ENCODE peak calls at places on chromosomes 16 and 17, in five cellular contexts. E, Z, R, M and J are unnamed samples.

GRCh38 chr17:19002805-19003542 is 1.6 kb downstream of the FAM83G start:
- DNase-seq in E (no peak), Z (no peak), R (no peak), M (peak; percentile 54), J (no peak)

GRCh38 chr16:73000907-73001521 is 46.9 kb downstream of the ZFHX3 start:
- DNase-seq in E (no peak), Z (no peak), R (no peak), M (no peak), J (no peak)

GRCh38 chr16:30948956-30949654 is at the start of gene ORAI3:
- DNase-seq in E (peak; percentile 68), Z (peak; percentile 72), R (peak; percentile 81), M (peak; percentile 44), J (peak; percentile 92)

GRCh38 chr17:51056813-51057510 is 63.7 kb downstream of the SPAG9 start:
- DNase-seq in E (no peak), Z (peak; percentile 48), R (peak; percentile 33), M (peak; percentile 93), J (no peak)

GRCh38 chr17:6070895-6071511 is 824 bp downstream of the WSCD1 start:
- DNase-seq in E (no peak), Z (no peak), R (no peak), M (no peak), J (no peak)

GRCh38 chr17:57032343-57032742 is 52.7 kb upstream of the AKAP1 start:
- DNase-seq in E (peak; percentile 72), Z (no peak), R (peak; percentile 80), M (no peak), J (peak; percentile 39)

GRCh38 chr16:54422569-54422978 is 136.0 kb upstream of the IRX3 start:
- DNase-seq in E (no peak), Z (no peak), R (peak; percentile 39), M (no peak), J (no peak)

GRCh38 chr17:27915715-27916114 is 22.6 kb upstream of the LYRM9 start:
- DNase-seq in E (no peak), Z (no peak), R (no peak), M (no peak), J (no peak)

GRCh38 chr16:87207965-87208364 is 109.2 kb downstream of the C16orf95 start:
- DNase-seq in E (no peak), Z (no peak), R (no peak), M (no peak), J (no peak)

GRCh38 chr16:88760424-88761142 is 24.4 kb downstream of the PIEZO1 start:
- DNase-seq in E (no peak), Z (no peak), R (peak; percentile 84), M (no peak), J (no peak)

GRCh38 chr16:88761830-88762229 is 23.2 kb downstream of the PIEZO1 start:
- DNase-seq in E (no peak), Z (no peak), R (peak; percentile 43), M (no peak), J (no peak)

GRCh38 chr16:88762258-88762870 is 22.7 kb downstream of the PIEZO1 start:
- DNase-seq in E (no peak), Z (no peak), R (no peak), M (no peak), J (no peak)

GRCh38 chr16:88759976-88760350 is 25.1 kb downstream of the PIEZO1 start:
- DNase-seq in E (no peak), Z (no peak), R (no peak), M (no peak), J (no peak)

DNA sequence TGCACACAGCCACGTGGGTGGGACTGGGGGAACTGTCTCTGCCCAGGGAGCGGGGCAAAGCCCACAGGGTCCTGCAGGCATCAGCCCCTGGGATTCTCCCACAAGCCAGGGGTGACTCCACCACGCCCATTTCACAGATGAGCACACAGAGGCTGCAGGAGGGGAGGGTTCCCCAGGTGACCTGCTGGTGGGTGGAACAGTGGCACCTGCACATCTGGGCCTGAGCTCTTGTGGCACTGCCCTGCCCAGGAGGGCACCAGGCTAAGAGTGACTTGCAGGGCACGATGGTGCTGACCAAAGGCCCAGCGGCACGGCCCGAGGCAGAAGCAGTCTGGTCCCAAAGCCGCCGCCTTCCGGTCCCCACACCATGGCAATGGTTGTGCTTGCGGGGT is 23.9 kb downstream of the PIEZO1 start:
- DNase-seq in E (no peak), Z (no peak), R (no peak), M (no peak), J (no peak)
- H3K4me1 ChIP-seq in E (peaks cover 39% of the 10 kb centered on the region), Z (no peaks in the 10 kb centered on the region), R (peaks cover 61% of the 10 kb centered on the region), M (peaks cover 30% of the 10 kb centered on the region), J (peaks cover 3% of the 10 kb centered on the region)

GRCh38 chr17:17421346-17422216 is 55.2 kb upstream of the MED9 start:
- DNase-seq in E (no peak), Z (no peak), R (no peak), M (no peak), J (no peak)
- H3K4me3 ChIP-seq in E (no peak overlapping the region), Z (no peak overlapping the region), R (no peak overlapping the region), M (no peak overlapping the region), J (no peak overlapping the region)

GRCh38 chr16:4617880-4618279 is 3.2 kb upstream of the UBALD1 start:
- DNase-seq in E (no peak), Z (no peak), R (no peak), M (no peak), J (no peak)

GRCh38 chr16:4614571-4615388 is at the start of gene UBALD1:
- DNase-seq in E (peak; percentile 84), Z (peak; percentile 85), R (peak; percentile 90), M (peak; percentile 87), J (peak; percentile 90)

GRCh38 chr16:4613636-4614570 is 785 bp downstream of the UBALD1 start:
- DNase-seq in E (no peak), Z (no peak), R (no peak), M (peak; percentile 48), J (no peak)

GRCh38 chr16:4616047-4616811 is 1.5 kb upstream of the UBALD1 start:
- DNase-seq in E (peak; percentile 100), Z (peak; percentile 100), R (peak; percentile 100), M (peak; percentile 100), J (peak; percentile 100)

GRCh38 chr16:4615389-4616046 is 830 bp upstream of the UBALD1 start:
- DNase-seq in E (peak; percentile 52), Z (peak; percentile 61), R (no peak), M (no peak), J (peak; percentile 47)
- TF ChIP-seq POLR2A in E (no peak), Z (no peak), R (no peak), M (no peak), J (no peak)

DNA sequence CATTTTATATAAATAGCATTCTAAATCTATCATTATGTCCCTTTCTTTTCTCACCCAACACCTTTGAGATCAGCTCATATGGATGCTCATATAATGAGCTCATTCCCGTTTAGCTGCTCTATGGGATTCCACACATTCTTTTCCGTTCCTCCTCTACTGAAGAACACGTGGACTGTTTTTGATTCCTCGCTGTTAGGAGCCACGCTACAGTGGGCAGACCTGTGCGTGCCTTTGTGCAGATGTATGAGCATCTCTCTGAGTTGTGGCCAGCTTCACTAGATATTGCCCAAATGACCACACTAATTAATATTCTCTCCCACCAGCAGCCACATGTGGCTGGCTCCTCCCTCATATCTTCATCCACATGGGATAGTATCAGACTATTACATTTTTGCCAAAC is 6.0 kb upstream of the TNFRSF13B start:
- DNase-seq in E (no peak), Z (no peak), R (no peak), M (peak; percentile 38), J (no peak)
- H3K4me1 ChIP-seq in E (no peaks in the 10 kb centered on the region), Z (no peaks in the 10 kb centered on the region), R (no peaks in the 10 kb centered on the region), M (peaks cover 4% of the 10 kb centered on the region), J (no peaks in the 10 kb centered on the region)

GRCh38 chr16:81657224-81657623 is 121.9 kb upstream of the PLCG2 start:
- DNase-seq in E (no peak), Z (no peak), R (no peak), M (no peak), J (no peak)
- H3K4me3 ChIP-seq in E (no peak overlapping the region), Z (no peak overlapping the region), R (no peak overlapping the region), M (no peak overlapping the region), J (no peak overlapping the region)

DNA sequence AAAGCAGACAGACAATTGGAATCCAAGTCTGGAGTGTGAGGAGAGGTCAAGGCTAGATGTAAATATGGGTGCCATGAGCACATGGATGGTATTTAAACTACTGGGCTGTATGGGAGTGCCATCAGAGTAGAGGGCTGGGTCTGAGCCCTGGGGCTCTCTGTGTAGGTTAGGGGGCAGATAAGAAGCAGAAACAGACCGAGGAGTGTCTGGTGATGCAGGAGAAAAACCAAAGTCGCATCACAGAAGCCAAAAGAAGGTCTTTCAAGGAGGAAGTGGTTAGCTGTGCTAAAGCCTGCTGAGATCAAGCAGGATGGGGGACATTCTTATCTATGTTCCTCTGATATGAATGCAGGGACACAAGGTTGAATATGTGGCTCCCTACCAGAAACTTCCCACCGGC is 1.9 kb downstream of the TSEN54 start:
- DNase-seq in E (no peak), Z (no peak), R (no peak), M (no peak), J (no peak)
- TF ChIP-seq POLR2A in E (no peak), Z (no peak), R (no peak), M (no peak), J (no peak)

DNA sequence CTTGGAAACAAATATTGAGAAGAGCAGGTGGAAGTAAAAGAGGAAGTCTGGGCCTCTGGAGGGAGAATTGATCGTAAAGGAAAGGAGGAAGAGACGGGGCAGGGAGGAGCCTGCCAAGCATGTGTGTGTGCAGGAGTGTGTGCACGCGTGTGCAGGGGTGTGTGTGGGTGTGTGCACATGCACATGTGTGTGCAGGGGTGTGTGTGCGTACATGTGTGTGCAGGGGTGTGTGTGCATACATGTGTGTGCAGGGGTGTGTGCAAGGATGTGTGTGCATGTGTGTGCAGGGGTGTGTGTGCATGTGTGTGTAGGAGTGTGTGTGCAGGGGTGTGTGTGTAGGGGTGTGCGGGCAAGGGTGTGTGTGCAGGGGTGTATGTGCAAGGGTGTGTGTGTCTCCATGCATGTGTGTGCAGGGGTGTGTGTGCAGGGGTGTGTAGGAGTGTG is 10.0 kb downstream of the CEP295NL start:
- DNase-seq in E (no peak), Z (no peak), R (no peak), M (no peak), J (no peak)
- H3K4me1 ChIP-seq in E (peaks cover 4% of the 10 kb centered on the region), Z (no peaks in the 10 kb centered on the region), R (no peaks in the 10 kb centered on the region), M (peaks cover 25% of the 10 kb centered on the region), J (peaks cover 66% of the 10 kb centered on the region)

GRCh38 chr17:49952912-49953497 is 16.0 kb upstream of the DLX4 start:
- DNase-seq in E (no peak), Z (no peak), R (no peak), M (no peak), J (no peak)

GRCh38 chr17:49949634-49950033 is 19.4 kb upstream of the DLX4 start:
- DNase-seq in E (no peak), Z (no peak), R (no peak), M (no peak), J (no peak)

GRCh38 chr17:49951362-49952080 is 17.5 kb upstream of the DLX4 start:
- DNase-seq in E (no peak), Z (no peak), R (no peak), M (no peak), J (no peak)

GRCh38 chr17:49955157-49955556 is 13.8 kb upstream of the DLX4 start:
- DNase-seq in E (no peak), Z (no peak), R (no peak), M (no peak), J (no peak)

GRCh38 chr17:49952209-49952911 is 16.6 kb upstream of the DLX4 start:
- DNase-seq in E (peak; percentile 68), Z (peak; percentile 55), R (peak; percentile 84), M (peak; percentile 40), J (peak; percentile 53)
- H3K4me3 ChIP-seq in E (no peak overlapping the region), Z (no peak overlapping the region), R (no peak overlapping the region), M (no peak overlapping the region), J (no peak overlapping the region)